ENCODE peak calls at places on chromosomes 13 and 19, in five cellular contexts. I is upper lobe of left lung; W is C1 segment of cervical spinal cord; Q is amniotic stem cell; V is activated naive CD4-positive, alpha-beta T cell treated with Interleukin-2 at 50 U/mL for 16 hours. P is an unnamed sample.
A peak's percentile ranks its signal among the peaks of the same experiment; 100 is the strongest.

GRCh38 chr13:35672611-35673010 is 196.1 kb upstream of the MAB21L1 start:
- DNase-seq in I (no peak), W (no peak), Q (no peak), V (no peak), P (no peak)

GRCh38 chr13:106796280-106797047 is 228.5 kb upstream of the ARGLU1 start:
- DNase-seq in I (no peak), W (no peak), Q (no peak), V (no peak), P (no peak)

GRCh38 chr13:45121421-45121820 is 1.1 kb downstream of the GTF2F2 start:
- DNase-seq in I (no peak), W (no peak), Q (no peak), V (no peak), P (no peak)

GRCh38 chr19:1221141-1221903 is 15.7 kb downstream of the STK11 start:
- DNase-seq in I (peak; percentile 87), W (no peak), Q (no peak), V (no peak), P (no peak)

GRCh38 chr19:48926909-48927308 is 6.6 kb upstream of the DHDH start:
- DNase-seq in I (no peak), W (no peak), Q (peak; percentile 77), V (peak; percentile 3), P (peak; percentile 87)

GRCh38 chr13:30898721-30899188 is 7.3 kb upstream of the MEDAG start:
- DNase-seq in I (no peak), W (no peak), Q (peak; percentile 55), V (no peak), P (peak; percentile 77)

GRCh38 chr19:5586300-5587070 is 18.7 kb upstream of the TINCR start:
- DNase-seq in I (no peak), W (no peak), Q (no peak), V (no peak), P (no peak)

GRCh38 chr19:53275480-53275879 is 8.0 kb upstream of the VN1R4 start:
- DNase-seq in I (no peak), W (no peak), Q (no peak), V (no peak), P (no peak)

GRCh38 chr19:3753631-3754410 is 7.7 kb downstream of the APBA3 start:
- DNase-seq in I (peak; percentile 82), W (no peak), Q (no peak), V (no peak), P (no peak)

GRCh38 chr13:95704510-95704909 is 27.6 kb downstream of the DNAJC3 start:
- DNase-seq in I (no peak), W (no peak), Q (no peak), V (no peak), P (no peak)

GRCh38 chr19:50266896-50267295 is 62.3 kb downstream of the KCNC3 start:
- DNase-seq in I (peak; percentile 82), W (no peak), Q (no peak), V (no peak), P (no peak)

GRCh38 chr13:91347996-91348905 is 764 bp downstream of the MIR17HG start:
- DNase-seq in I (peak; percentile 94), W (no peak), Q (peak; percentile 42), V (peak; percentile 77), P (no peak)

GRCh38 chr19:22427587-22428298 is 5.6 kb upstream of the ZNF98 start:
- DNase-seq in I (peak; percentile 63), W (no peak), Q (no peak), V (no peak), P (no peak)

GRCh38 chr13:101242720-101243119 is 173.6 kb downstream of the NALCN start:
- DNase-seq in I (no peak), W (no peak), Q (no peak), V (no peak), P (no peak)

GRCh38 chr19:45115809-45116615 is 23.0 kb downstream of the PPP1R37 start:
- DNase-seq in I (no peak), W (no peak), Q (no peak), V (no peak), P (no peak)

GRCh38 chr19:18587962-18588610 is 512 bp upstream of the REX1BD start:
- DNase-seq in I (no peak), W (no peak), Q (no peak), V (no peak), P (no peak)

GRCh38 chr13:98984118-98984517 is 6.3 kb upstream of the DOCK9 start:
- DNase-seq in I (no peak), W (no peak), Q (no peak), V (no peak), P (no peak)

GRCh38 chr13:48892311-48892710 is 83.4 kb upstream of the FNDC3A start:
- DNase-seq in I (no peak), W (no peak), Q (peak; percentile 63), V (no peak), P (peak; percentile 65)

GRCh38 chr13:20738616-20739015 is 35.1 kb downstream of the IL17D start:
- DNase-seq in I (no peak), W (no peak), Q (no peak), V (no peak), P (no peak)

GRCh38 chr19:45331411-45331810 is 8.7 kb upstream of the CKM start:
- DNase-seq in I (no peak), W (no peak), Q (no peak), V (no peak), P (no peak)

GRCh38 chr19:10074153-10074552 is 12.0 kb upstream of the SHFL start:
- DNase-seq in I (no peak), W (no peak), Q (no peak), V (peak; percentile 59), P (no peak)

GRCh38 chr19:53424968-53425597 is 6.7 kb upstream of the ZNF761 start:
- DNase-seq in I (no peak), W (no peak), Q (no peak), V (peak; percentile 65), P (peak; percentile 27)

GRCh38 chr13:66492479-66492878 is 737.7 kb downstream of the PCDH9 start:
- DNase-seq in I (no peak), W (no peak), Q (no peak), V (no peak), P (no peak)

GRCh38 chr19:7720351-7720750 is 11.6 kb downstream of the CLEC4G start:
- DNase-seq in I (no peak), W (no peak), Q (no peak), V (no peak), P (no peak)

GRCh38 chr19:45508931-45509691 is 1.8 kb downstream of the VASP start:
- DNase-seq in I (peak; percentile 90), W (no peak), Q (peak; percentile 42), V (peak; percentile 31), P (no peak)

GRCh38 chr13:44243198-44243852 is 130.3 kb upstream of the SERP2 start:
- DNase-seq in I (no peak), W (no peak), Q (no peak), V (no peak), P (no peak)

GRCh38 chr13:49649244-49649962 is 21.1 kb downstream of the ARL11 start:
- DNase-seq in I (no peak), W (no peak), Q (no peak), V (no peak), P (no peak)

GRCh38 chr13:50419896-50420295 is 404.7 kb downstream of the KCNRG start:
- DNase-seq in I (no peak), W (no peak), Q (no peak), V (no peak), P (no peak)

GRCh38 chr19:13974073-13974472 is 21.8 kb downstream of the DCAF15 start:
- DNase-seq in I (no peak), W (no peak), Q (no peak), V (peak; percentile 34), P (no peak)

GRCh38 chr13:73657821-73658540 is 476.2 kb downstream of the KLF12 start:
- DNase-seq in I (no peak), W (no peak), Q (no peak), V (no peak), P (peak; percentile 9)

GRCh38 chr13:33633701-33634525 is 184.0 kb upstream of the RFC3 start:
- DNase-seq in I (no peak), W (no peak), Q (no peak), V (no peak), P (no peak)